ENCODE peak calls at places on chromosomes 4 and X, in four cellular contexts. P is activated CD4-positive, alpha-beta T cell treated with anti-CD3 and anti-CD28 coated beads, Interleukin-2, amount 10 ng/mL, durations not matched to agents 7 days and 5 days; B is NT2/D1; D is CD4-positive, alpha-beta T cell. C is an unnamed sample.

GRCh38 chrX:34300871-34301270 is 168.8 kb upstream of the FAM47A start:
- DNase-seq in D (no peak), B (peak), P (peak), C (no peak)

GRCh38 chr4:168864831-168865541 is 145.1 kb downstream of the CBR4 start:
- DNase-seq in B (peak), P (no peak), D (no peak), C (no peak)

GRCh38 chr4:55485821-55486220 is 60.9 kb downstream of the CLOCK start:
- DNase-seq in B (no peak), P (no peak), D (no peak), C (no peak)

GRCh38 chr4:52883183-52883621 is 21.1 kb downstream of the RASL11B start:
- DNase-seq in D (no peak), B (peak), P (no peak), C (no peak)

GRCh38 chrX:138917781-138918180 is 206.3 kb upstream of the FGF13 start:
- DNase-seq in B (no peak), D (no peak), P (no peak), C (no peak)

GRCh38 chrX:50432760-50433377 is 37.8 kb downstream of the DGKK start:
- DNase-seq in B (peak), P (no peak), D (no peak), C (no peak)

GRCh38 chr4:185506422-185506821 is 28.9 kb downstream of the PDLIM3 start:
- DNase-seq in P (no peak), B (no peak), D (no peak), C (no peak)

GRCh38 chrX:107507093-107507743 is 57.8 kb downstream of the FRMPD3 start:
- DNase-seq in D (no peak), P (no peak), B (no peak), C (no peak)

GRCh38 chr4:30295652-30296051 is 424.5 kb upstream of the PCDH7 start:
- DNase-seq in D (no peak), B (no peak), P (no peak), C (no peak)

GRCh38 chr4:106585920-106586349 is 217.4 kb upstream of the GIMD1 start:
- DNase-seq in B (no peak), D (no peak), P (no peak), C (no peak)

GRCh38 chr4:175614880-175615279 is 197.2 kb downstream of the GPM6A start:
- DNase-seq in D (no peak), P (no peak), B (no peak), C (no peak)

GRCh38 chr4:48490680-48491513 is 845 bp downstream of the ZAR1 start:
- DNase-seq in D (no peak), B (no peak), P (no peak), C (no peak)

GRCh38 chr4:124641715-124642380 is 70.7 kb downstream of the ANKRD50 start:
- DNase-seq in P (no peak), B (no peak), D (no peak), C (no peak)